ENCODE peak calls at places on chromosomes 2 and 18, in seven cellular contexts. One of them, this sample, is unnamed. For H3K4me1, the result is how much of the 10 kb centered on the place peaks cover.

GRCh38 chr18:26205318-26205717 is 20.9 kb upstream of the TAF4B start:
- DNase-seq in transverse colon: no peak
- DNase-seq in thoracic aorta: no peak
- DNase-seq in psoas muscle: no peak
- DNase-seq in GM23338: no peak
- DNase-seq in lower lobe of right lung: no peak
- DNase-seq in prostate gland: no peak
- DNase-seq in this sample: no peak

GRCh38 chr2:48227617-48228344 is 302.2 kb upstream of the STON1 start:
- DNase-seq in GM23338: no peak
- DNase-seq in prostate gland: no peak
- DNase-seq in lower lobe of right lung: no peak
- DNase-seq in psoas muscle: no peak
- DNase-seq in transverse colon: no peak
- DNase-seq in thoracic aorta: no peak
- DNase-seq in this sample: no peak

GRCh38 chr2:177908182-177908581 is 164.4 kb downstream of the PDE11A start:
- DNase-seq in prostate gland: no peak
- DNase-seq in lower lobe of right lung: no peak
- DNase-seq in transverse colon: no peak
- DNase-seq in GM23338: peak
- DNase-seq in psoas muscle: no peak
- DNase-seq in thoracic aorta: no peak
- DNase-seq in this sample: no peak

GRCh38 chr18:78457011-78457410 is 522.6 kb upstream of the SALL3 start:
- DNase-seq in lower lobe of right lung: no peak
- DNase-seq in transverse colon: no peak
- DNase-seq in thoracic aorta: no peak
- DNase-seq in GM23338: no peak
- DNase-seq in psoas muscle: no peak
- DNase-seq in prostate gland: no peak
- DNase-seq in this sample: no peak

GRCh38 chr2:42569116-42569711 is 782 bp downstream of the MTA3 start:
- DNase-seq in lower lobe of right lung: no peak
- DNase-seq in thoracic aorta: no peak
- DNase-seq in prostate gland: peak
- DNase-seq in transverse colon: peak
- DNase-seq in GM23338: peak
- DNase-seq in psoas muscle: no peak
- DNase-seq in this sample: peak

GRCh38 chr2:101387151-101387807 is at the start of gene CREG2:
- DNase-seq in psoas muscle: peak
- DNase-seq in lower lobe of right lung: peak
- DNase-seq in prostate gland: peak
- DNase-seq in GM23338: peak
- DNase-seq in thoracic aorta: no peak
- DNase-seq in transverse colon: peak
- DNase-seq in this sample: peak

GRCh38 chr2:207113403-207113802 is 52.3 kb downstream of the KLF7 start:
- DNase-seq in thoracic aorta: no peak
- DNase-seq in psoas muscle: no peak
- DNase-seq in prostate gland: no peak
- DNase-seq in lower lobe of right lung: no peak
- DNase-seq in GM23338: no peak
- DNase-seq in transverse colon: no peak
- DNase-seq in this sample: no peak

GRCh38 chr18:58180738-58181353 is 136.8 kb downstream of the NEDD4L start:
- DNase-seq in prostate gland: peak
- DNase-seq in transverse colon: peak
- DNase-seq in GM23338: peak
- DNase-seq in lower lobe of right lung: no peak
- DNase-seq in psoas muscle: no peak
- DNase-seq in thoracic aorta: no peak
- DNase-seq in this sample: no peak

GRCh38 chr2:223930002-223930976 is 14.8 kb downstream of the WDFY1 start:
- DNase-seq in transverse colon: peak
- DNase-seq in GM23338: peak
- DNase-seq in psoas muscle: peak
- DNase-seq in prostate gland: no peak
- DNase-seq in lower lobe of right lung: peak
- DNase-seq in thoracic aorta: no peak
- DNase-seq in this sample: peak

GRCh38 chr2:86300496-86300895 is 36.9 kb downstream of the REEP1 start:
- DNase-seq in GM23338: no peak
- DNase-seq in prostate gland: no peak
- DNase-seq in lower lobe of right lung: no peak
- DNase-seq in thoracic aorta: no peak
- DNase-seq in psoas muscle: no peak
- DNase-seq in transverse colon: no peak
- DNase-seq in this sample: no peak

GRCh38 chr2:86297382-86298147 is 39.9 kb downstream of the REEP1 start:
- DNase-seq in psoas muscle: no peak
- DNase-seq in lower lobe of right lung: no peak
- DNase-seq in GM23338: peak
- DNase-seq in prostate gland: no peak
- DNase-seq in thoracic aorta: no peak
- DNase-seq in transverse colon: no peak
- DNase-seq in this sample: no peak

GRCh38 chr2:86301010-86301409 is 36.4 kb downstream of the REEP1 start:
- DNase-seq in GM23338: no peak
- DNase-seq in prostate gland: no peak
- DNase-seq in psoas muscle: no peak
- DNase-seq in transverse colon: no peak
- DNase-seq in thoracic aorta: no peak
- DNase-seq in lower lobe of right lung: no peak
- DNase-seq in this sample: no peak

GRCh38 chr2:86296947-86297346 is 40.5 kb downstream of the REEP1 start:
- DNase-seq in psoas muscle: no peak
- DNase-seq in prostate gland: no peak
- DNase-seq in GM23338: no peak
- DNase-seq in transverse colon: no peak
- DNase-seq in thoracic aorta: no peak
- DNase-seq in lower lobe of right lung: no peak
- DNase-seq in this sample: no peak

GRCh38 chr2:86298411-86299390 is 38.7 kb downstream of the REEP1 start:
- DNase-seq in lower lobe of right lung: no peak
- DNase-seq in thoracic aorta: no peak
- DNase-seq in prostate gland: no peak
- DNase-seq in GM23338: peak
- DNase-seq in psoas muscle: no peak
- DNase-seq in transverse colon: no peak
- DNase-seq in this sample: no peak
- TF ChIP-seq CTCF in lower lobe of right lung: no peak
- TF ChIP-seq CTCF in thoracic aorta: peak
- TF ChIP-seq CTCF in prostate gland: no peak
- TF ChIP-seq CTCF in GM23338: peak
- TF ChIP-seq CTCF in psoas muscle: peak
- TF ChIP-seq CTCF in transverse colon: peak
- TF ChIP-seq CTCF in this sample: peak

DNA sequence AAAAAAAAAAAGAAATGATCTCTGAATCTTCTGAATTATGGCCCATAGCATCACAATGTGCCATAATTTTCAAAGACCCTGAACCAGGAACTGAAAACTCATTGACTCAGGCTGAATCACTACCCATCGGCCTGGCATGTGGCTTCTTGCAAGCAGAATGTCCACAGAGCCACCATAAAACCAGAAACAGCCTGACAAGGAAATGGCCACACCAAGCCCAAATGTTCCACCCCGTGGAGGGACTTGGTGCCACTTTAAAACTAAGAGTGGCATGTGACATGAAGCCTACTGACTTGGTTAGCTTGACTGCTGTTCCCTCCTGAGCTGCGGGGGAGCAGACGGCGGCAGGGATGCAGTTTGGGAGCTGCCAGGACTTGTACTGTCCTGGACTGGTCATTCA is 71.2 kb upstream of the RBM44 start:
- DNase-seq in thoracic aorta: no peak
- DNase-seq in lower lobe of right lung: no peak
- DNase-seq in prostate gland: no peak
- DNase-seq in psoas muscle: no peak
- DNase-seq in GM23338: no peak
- DNase-seq in transverse colon: peak
- DNase-seq in this sample: no peak
- H3K4me1 ChIP-seq in thoracic aorta: under half
- H3K4me1 ChIP-seq in lower lobe of right lung: half or more
- H3K4me1 ChIP-seq in prostate gland: under half
- H3K4me1 ChIP-seq in psoas muscle: half or more
- H3K4me1 ChIP-seq in GM23338: half or more
- H3K4me1 ChIP-seq in transverse colon: half or more
- H3K4me1 ChIP-seq in this sample: half or more

GRCh38 chr2:27071990-27072830 is 756 bp upstream of the OST4 start:
- DNase-seq in GM23338: peak
- DNase-seq in prostate gland: no peak
- DNase-seq in lower lobe of right lung: no peak
- DNase-seq in transverse colon: peak
- DNase-seq in psoas muscle: peak
- DNase-seq in thoracic aorta: no peak
- DNase-seq in this sample: peak
- H3K4me3 ChIP-seq in GM23338: peak
- H3K4me3 ChIP-seq in prostate gland: peak
- H3K4me3 ChIP-seq in lower lobe of right lung: peak
- H3K4me3 ChIP-seq in transverse colon: peak
- H3K4me3 ChIP-seq in psoas muscle: peak
- H3K4me3 ChIP-seq in thoracic aorta: peak
- H3K4me3 ChIP-seq in this sample: peak

DNA sequence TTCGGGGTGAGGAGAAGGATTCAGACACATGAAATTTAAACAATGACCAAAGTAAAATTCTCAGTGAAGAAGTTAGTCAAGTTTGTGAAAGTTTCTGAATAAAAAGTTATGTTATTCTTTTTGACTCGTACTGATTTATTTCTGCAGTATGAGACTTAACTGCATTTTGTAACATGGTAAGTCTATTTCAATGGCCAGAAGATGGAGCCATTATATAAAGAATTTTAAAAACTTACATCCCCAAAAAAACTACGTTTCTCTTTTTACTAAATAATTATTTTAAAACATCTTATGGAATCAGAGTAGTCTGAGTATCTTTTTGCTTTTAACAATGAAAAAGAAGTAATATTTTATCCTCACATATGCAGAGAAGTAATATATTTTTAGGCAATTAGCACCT is 51.4 kb upstream of the SCN1A start:
- DNase-seq in thoracic aorta: no peak
- DNase-seq in prostate gland: no peak
- DNase-seq in transverse colon: no peak
- DNase-seq in lower lobe of right lung: no peak
- DNase-seq in GM23338: no peak
- DNase-seq in psoas muscle: no peak
- DNase-seq in this sample: no peak
- TF ChIP-seq CTCF in thoracic aorta: no peak
- TF ChIP-seq CTCF in prostate gland: no peak
- TF ChIP-seq CTCF in transverse colon: peak
- TF ChIP-seq CTCF in lower lobe of right lung: no peak
- TF ChIP-seq CTCF in GM23338: peak
- TF ChIP-seq CTCF in psoas muscle: no peak
- TF ChIP-seq CTCF in this sample: no peak

GRCh38 chr2:121358291-121358690 is 73.3 kb upstream of the TFCP2L1 start:
- DNase-seq in prostate gland: no peak
- DNase-seq in lower lobe of right lung: no peak
- DNase-seq in psoas muscle: no peak
- DNase-seq in transverse colon: no peak
- DNase-seq in GM23338: no peak
- DNase-seq in thoracic aorta: no peak
- DNase-seq in this sample: no peak

GRCh38 chr2:121362226-121362625 is 77.2 kb upstream of the TFCP2L1 start:
- DNase-seq in prostate gland: no peak
- DNase-seq in lower lobe of right lung: no peak
- DNase-seq in psoas muscle: no peak
- DNase-seq in thoracic aorta: no peak
- DNase-seq in transverse colon: no peak
- DNase-seq in GM23338: no peak
- DNase-seq in this sample: no peak

GRCh38 chr2:121360566-121361300 is 75.7 kb upstream of the TFCP2L1 start:
- DNase-seq in prostate gland: peak
- DNase-seq in GM23338: no peak
- DNase-seq in lower lobe of right lung: peak
- DNase-seq in thoracic aorta: peak
- DNase-seq in psoas muscle: peak
- DNase-seq in transverse colon: peak
- DNase-seq in this sample: no peak

GRCh38 chr2:121359170-121359569 is 74.2 kb upstream of the TFCP2L1 start:
- DNase-seq in transverse colon: no peak
- DNase-seq in GM23338: no peak
- DNase-seq in thoracic aorta: no peak
- DNase-seq in prostate gland: no peak
- DNase-seq in lower lobe of right lung: no peak
- DNase-seq in psoas muscle: no peak
- DNase-seq in this sample: no peak

GRCh38 chr2:121359937-121360565 is 75.0 kb upstream of the TFCP2L1 start:
- DNase-seq in psoas muscle: no peak
- DNase-seq in thoracic aorta: no peak
- DNase-seq in transverse colon: no peak
- DNase-seq in prostate gland: no peak
- DNase-seq in lower lobe of right lung: no peak
- DNase-seq in GM23338: no peak
- DNase-seq in this sample: peak
- H3K4me1 ChIP-seq in psoas muscle: under half
- H3K4me1 ChIP-seq in thoracic aorta: under half
- H3K4me1 ChIP-seq in transverse colon: under half
- H3K4me1 ChIP-seq in prostate gland: under half
- H3K4me1 ChIP-seq in lower lobe of right lung: under half
- H3K4me1 ChIP-seq in GM23338: under half
- H3K4me1 ChIP-seq in this sample: under half

This sample was measured in heart right ventricle.